ENCODE peak calls at places on chromosome 22, in seven cellular contexts. N is PC-9, R is dorsolateral prefrontal cortex, C is fibroblast of lung, L is esophagus muscularis mucosa, G is tibial artery, P is adrenal gland. Y is an unnamed sample.
A peak's percentile ranks its signal among the peaks of the same experiment; 100 is the strongest.

GRCh38 chr22:35430897-35431322 is 31.0 kb downstream of the MCM5 start:
- DNase-seq in C (peak; percentile 82), L (peak; percentile 96), R (peak; percentile 85), G (peak; percentile 91), N (peak; percentile 75), P (peak; percentile 94), Y (peak; percentile 55)

GRCh38 chr22:47807506-47807905 is 1045.1 kb downstream of the TBC1D22A start:
- DNase-seq in R (no peak), L (no peak), G (no peak), C (no peak), P (no peak), N (no peak), Y (no peak)

GRCh38 chr22:43824724-43825485 is 12.8 kb upstream of the EFCAB6 start:
- DNase-seq in G (peak; percentile 40), L (no peak), R (no peak), N (no peak), C (no peak), P (peak; percentile 3), Y (no peak)

GRCh38 chr22:42376721-42377177 is 55.5 kb downstream of the NFAM1 start:
- DNase-seq in N (no peak), R (no peak), L (no peak), G (peak; percentile 82), P (peak; percentile 59), C (peak; percentile 89), Y (no peak)

GRCh38 chr22:18987765-18988164 is 51.7 kb upstream of the PRODH start:
- DNase-seq in C (peak; percentile 6), R (no peak), P (no peak), G (no peak), N (no peak), L (no peak), Y (peak; percentile 26)

GRCh38 chr22:40401532-40401931 is 31.1 kb downstream of the SGSM3 start:
- DNase-seq in N (no peak), R (no peak), P (no peak), L (no peak), C (no peak), G (no peak), Y (no peak)

GRCh38 chr22:47372111-47372581 is 609.7 kb downstream of the TBC1D22A start:
- DNase-seq in C (no peak), R (peak; percentile 34), P (peak; percentile 9), N (no peak), L (no peak), G (no peak), Y (no peak)

GRCh38 chr22:42820075-42820763 is 36.9 kb downstream of the ARFGAP3 start:
- DNase-seq in P (peak; percentile 27), R (no peak), G (no peak), N (peak; percentile 40), L (no peak), C (peak; percentile 90), Y (peak; percentile 24)

GRCh38 chr22:29203456-29203855 is 2.2 kb upstream of the EMID1 start:
- DNase-seq in R (no peak), G (no peak), C (no peak), L (no peak), P (no peak), N (no peak), Y (no peak)

GRCh38 chr22:47042116-47042825 is 279.8 kb downstream of the TBC1D22A start:
- DNase-seq in N (no peak), C (no peak), P (no peak), G (peak; percentile 54), L (no peak), R (no peak), Y (no peak)

GRCh38 chr22:27512283-27512761 is 289.2 kb downstream of the MN1 start:
- DNase-seq in L (no peak), C (peak; percentile 92), N (no peak), G (peak; percentile 93), P (peak; percentile 54), R (no peak), Y (peak; percentile 90)

GRCh38 chr22:46113910-46114517 is 36.3 kb upstream of the PPARA start:
- DNase-seq in R (no peak), N (no peak), C (no peak), G (peak; percentile 90), P (peak; percentile 69), L (no peak), Y (no peak)

GRCh38 chr22:43996170-43996980 is 27.7 kb upstream of the PARVB start:
- DNase-seq in R (peak; percentile 76), C (no peak), N (peak; percentile 32), G (peak; percentile 72), L (no peak), P (peak; percentile 39), Y (no peak)

GRCh38 chr22:43345761-43346261 is 2.6 kb upstream of the SCUBE1 start:
- DNase-seq in N (no peak), L (no peak), P (no peak), G (no peak), C (no peak), R (no peak), Y (no peak)

DNA sequence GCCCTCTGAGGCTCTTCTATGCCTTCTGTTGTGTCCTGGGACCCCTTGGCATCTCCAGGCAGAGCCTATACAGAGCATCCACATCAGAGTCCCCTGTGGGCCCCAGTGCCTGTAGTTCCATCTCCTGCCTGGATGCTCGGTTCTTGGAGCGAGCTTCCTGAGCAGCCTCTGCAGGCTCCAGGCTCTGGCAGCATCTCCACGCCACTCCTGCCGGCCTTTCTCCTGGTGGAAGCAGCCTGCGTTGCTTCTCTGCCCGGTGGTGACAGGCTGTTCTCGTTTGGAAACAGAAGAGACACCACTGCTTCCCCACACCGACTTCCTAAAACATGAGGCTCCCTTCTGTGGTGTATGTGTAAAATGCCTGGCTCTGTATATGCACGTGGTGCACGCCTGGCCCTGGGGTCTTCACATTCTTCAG is 52.8 kb downstream of the BCR start:
- DNase-seq in P (no peak), N (no peak), G (no peak), L (no peak), C (peak; percentile 31), R (no peak), Y (no peak)
- H3K27ac ChIP-seq in P (no peak overlapping the region), N (no peak overlapping the region), G (no peak overlapping the region), L (no peak overlapping the region), C (no peak overlapping the region), R (peak overlapping the region; percentile 67), Y (peak overlapping the region; percentile 71)

GRCh38 chr22:37488337-37489135 is 2.4 kb upstream of the MFNG start:
- DNase-seq in N (no peak), P (no peak), L (no peak), C (no peak), G (no peak), R (no peak), Y (no peak)
- H3K27ac ChIP-seq in N (no peak overlapping the region), P (no peak overlapping the region), L (no peak overlapping the region), C (no peak overlapping the region), G (no peak overlapping the region), R (no peak overlapping the region), Y (peak overlapping the region; percentile 52)

GRCh38 chr22:24391836-24392217 is 35.6 kb upstream of the ADORA2A start:
- DNase-seq in G (no peak), C (no peak), R (no peak), L (no peak), P (no peak), N (peak; percentile 76), Y (no peak)

GRCh38 chr22:24390576-24390975 is 36.8 kb upstream of the ADORA2A start:
- DNase-seq in G (no peak), N (no peak), P (no peak), C (no peak), L (no peak), R (no peak), Y (no peak)

GRCh38 chr22:24390156-24390555 is 37.2 kb upstream of the ADORA2A start:
- DNase-seq in P (no peak), C (no peak), G (no peak), R (no peak), L (no peak), N (no peak), Y (no peak)

GRCh38 chr22:24392218-24392931 is 35.0 kb upstream of the ADORA2A start:
- DNase-seq in R (no peak), P (no peak), N (no peak), L (no peak), G (no peak), C (no peak), Y (no peak)

GRCh38 chr22:24389680-24390079 is 37.7 kb upstream of the ADORA2A start:
- DNase-seq in C (no peak), P (no peak), G (no peak), L (no peak), R (no peak), N (no peak), Y (no peak)
- H3K27ac ChIP-seq in C (no peak overlapping the region), P (no peak overlapping the region), G (peak overlapping the region; percentile 36), L (peak overlapping the region; percentile 41), R (peak overlapping the region; percentile 2), N (no peak overlapping the region), Y (no peak overlapping the region)

DNA sequence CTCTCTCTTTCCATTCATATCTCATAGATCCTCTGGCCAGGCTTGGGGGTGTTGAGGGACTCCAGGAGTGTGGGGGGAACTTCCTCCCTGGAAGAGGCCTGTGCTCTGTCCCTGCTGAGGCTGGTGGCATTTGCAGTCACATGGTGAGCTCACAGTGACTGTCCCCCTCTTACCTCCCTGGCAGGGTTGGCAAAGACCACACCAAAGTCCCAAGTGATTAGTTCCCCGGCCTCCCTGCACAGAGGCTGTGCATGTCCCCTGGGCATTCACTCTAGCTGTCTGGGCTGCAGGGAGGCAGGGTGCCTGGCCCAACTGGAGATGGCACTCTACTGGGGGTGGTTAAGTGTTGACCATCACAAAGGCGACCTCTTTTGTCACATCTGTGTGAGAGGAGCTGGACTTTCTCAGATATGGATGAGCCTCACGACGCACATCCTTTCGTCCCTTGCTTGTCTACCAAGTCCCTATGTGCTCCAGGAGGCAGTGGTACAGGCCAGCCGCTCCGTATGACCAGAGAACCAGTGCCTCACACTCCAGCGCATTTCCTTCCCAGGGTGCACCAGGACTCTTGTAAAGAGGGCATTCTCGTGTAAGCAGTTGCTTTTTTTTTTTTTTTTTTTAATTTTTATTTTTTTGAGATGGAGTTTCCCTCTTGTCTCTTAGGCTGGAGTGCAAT is 8.8 kb downstream of the TANGO2 start:
- DNase-seq in G (no peak), R (no peak), L (no peak), C (no peak), P (no peak), N (no peak), Y (no peak)
- H3K27ac ChIP-seq in G (no peak overlapping the region), R (peak overlapping the region; percentile 77), L (no peak overlapping the region), C (no peak overlapping the region), P (no peak overlapping the region), N (no peak overlapping the region), Y (no peak overlapping the region)

DNA sequence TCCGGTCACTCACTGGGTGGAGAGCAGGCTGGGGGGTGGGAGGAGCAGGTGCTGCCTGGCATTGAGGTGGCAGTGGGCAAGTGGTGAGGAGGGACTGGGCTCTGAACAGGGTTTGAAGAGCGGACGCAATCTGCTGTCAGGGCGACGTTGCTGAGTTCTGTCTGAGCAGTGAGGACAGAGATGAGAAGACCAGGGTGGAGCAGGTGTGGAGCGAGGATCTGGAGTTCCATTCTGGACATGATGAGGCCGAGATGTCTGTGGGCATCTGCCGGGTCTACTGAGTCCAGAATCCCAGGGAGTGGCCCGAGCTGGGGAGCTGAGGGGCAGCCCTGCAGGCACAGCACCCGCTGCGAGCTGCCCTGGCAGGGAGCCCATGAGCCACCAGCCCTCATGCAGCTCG is 2.2 kb upstream of the MOV10L1 start:
- DNase-seq in G (no peak), L (no peak), N (no peak), C (no peak), P (no peak), R (no peak), Y (no peak)
- H3K27ac ChIP-seq in G (no peak overlapping the region), L (no peak overlapping the region), N (no peak overlapping the region), C (no peak overlapping the region), P (no peak overlapping the region), R (no peak overlapping the region), Y (no peak overlapping the region)

GRCh38 chr22:31098633-31099110 is 8.7 kb downstream of the SELENOM start:
- DNase-seq in N (peak; percentile 25), G (peak; percentile 80), R (no peak), P (peak; percentile 67), L (no peak), C (no peak), Y (no peak)
- H3K27ac ChIP-seq in N (no peak overlapping the region), G (peak overlapping the region; percentile 100), R (no peak overlapping the region), P (no peak overlapping the region), L (peak overlapping the region; percentile 99), C (peak overlapping the region; percentile 25), Y (peak overlapping the region; percentile 69)

Y was measured in RWPE1.